ENCODE peak calls at places on chromosome 10, in five cellular contexts. N is heart left ventricle, D is uterus, U is body of pancreas, P is right lobe of liver. Q is an unnamed sample. For H3K4me1, the result is how much of the 10 kb centered on the place peaks cover.

GRCh38 chr10:29387269-29387668 is 98.4 kb downstream of the LYZL1 start:
- DNase-seq in N (no peak), D (no peak), U (no peak), P (no peak), Q (no peak)

GRCh38 chr10:64036306-64036930 is 515.2 kb downstream of the REEP3 start:
- DNase-seq in N (no peak), D (no peak), U (no peak), P (no peak), Q (no peak)

GRCh38 chr10:78972160-78972946 is 96.4 kb upstream of the ZMIZ1 start:
- DNase-seq in N (peak), D (peak), U (peak), P (peak), Q (peak)

GRCh38 chr10:23157691-23158369 is 34.3 kb upstream of the PTF1A start:
- DNase-seq in N (no peak), D (no peak), U (peak), P (no peak), Q (no peak)

GRCh38 chr10:80700760-80701444 is 163.2 kb downstream of the SH2D4B start:
- DNase-seq in N (no peak), D (no peak), U (no peak), P (peak), Q (no peak)

GRCh38 chr10:76086571-76087260 is 655.3 kb downstream of the LRMDA start:
- DNase-seq in N (no peak), D (peak), U (peak), P (peak), Q (no peak)

GRCh38 chr10:27242951-27243551 is 2.5 kb upstream of the ACBD5 start:
- DNase-seq in N (peak), D (peak), U (peak), P (peak), Q (peak)

GRCh38 chr10:91614254-91614624 is 18.6 kb downstream of the PPP1R3C start:
- DNase-seq in N (no peak), D (no peak), U (no peak), P (no peak), Q (no peak)

GRCh38 chr10:53997953-53998352 is 803.1 kb downstream of the PCDH15 start:
- DNase-seq in N (no peak), D (no peak), U (no peak), P (no peak), Q (no peak)

GRCh38 chr10:129900825-129901224 is 63.2 kb downstream of the EBF3 start:
- DNase-seq in N (no peak), D (no peak), U (no peak), P (no peak), Q (peak)

GRCh38 chr10:48773580-48773979 is 88.9 kb downstream of the WDFY4 start:
- DNase-seq in N (no peak), D (no peak), U (no peak), P (peak), Q (no peak)

GRCh38 chr10:67969875-67970274 is 85.4 kb downstream of the SIRT1 start:
- DNase-seq in N (no peak), D (no peak), U (no peak), P (no peak), Q (no peak)

GRCh38 chr10:45410807-45411606 is 37.0 kb downstream of the ALOX5 start:
- DNase-seq in N (no peak), D (no peak), U (no peak), P (no peak), Q (no peak)

GRCh38 chr10:129764901-129765663 is 199.0 kb downstream of the EBF3 start:
- DNase-seq in N (peak), D (peak), U (no peak), P (no peak), Q (no peak)

GRCh38 chr10:24382979-24383663 is 174.2 kb downstream of the KIAA1217 start:
- DNase-seq in N (no peak), D (no peak), U (no peak), P (no peak), Q (no peak)

GRCh38 chr10:114173680-114174461 is at the start of gene CCDC186:
- DNase-seq in N (peak), D (peak), U (peak), P (peak), Q (peak)
- TF ChIP-seq POLR2A in N (peak), D (peak), U (peak), P (peak), Q (peak)

GRCh38 chr10:132222726-132223125 is 36.0 kb downstream of the DPYSL4 start:
- DNase-seq in N (no peak), D (no peak), U (no peak), P (no peak), Q (no peak)
- H3K4me1 ChIP-seq in N (under half), D (under half), U (under half), P (under half), Q (under half)

DNA sequence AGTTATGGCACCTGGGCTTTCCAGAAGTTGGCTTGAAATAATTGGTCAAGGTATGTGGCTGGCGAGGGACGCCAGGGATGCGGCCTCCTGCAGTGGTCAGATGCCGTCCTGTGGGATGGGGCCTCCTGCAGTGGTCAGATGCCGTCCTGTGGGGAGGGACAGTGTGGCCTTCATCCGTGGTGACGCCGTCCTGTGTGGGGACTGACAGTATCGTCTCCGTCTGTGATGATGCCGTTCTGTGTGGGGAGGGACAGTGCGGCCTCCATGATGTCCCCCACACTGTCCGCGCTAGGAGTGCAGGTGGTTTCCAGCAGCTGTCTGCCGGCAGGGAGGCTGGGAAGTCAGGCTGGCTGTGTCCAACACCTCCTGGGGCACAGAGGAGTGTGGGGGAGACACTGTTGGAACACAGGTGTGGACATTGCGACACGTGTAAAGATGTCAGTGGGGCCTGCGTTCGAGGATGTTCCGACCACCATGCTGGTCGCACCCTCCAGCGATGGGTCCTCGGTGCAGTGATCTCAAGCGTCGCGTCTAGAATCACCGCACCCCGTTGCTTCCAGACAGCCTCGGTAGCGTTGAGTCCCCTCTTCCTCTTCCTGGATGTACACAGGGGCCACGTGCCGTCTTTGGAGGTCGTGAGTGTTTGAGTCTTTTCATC is 52.6 kb downstream of the INPP5A start:
- DNase-seq in N (no peak), D (no peak), U (no peak), P (no peak), Q (no peak)
- H3K27ac ChIP-seq in N (peak), D (no peak), U (no peak), P (peak), Q (no peak)

DNA sequence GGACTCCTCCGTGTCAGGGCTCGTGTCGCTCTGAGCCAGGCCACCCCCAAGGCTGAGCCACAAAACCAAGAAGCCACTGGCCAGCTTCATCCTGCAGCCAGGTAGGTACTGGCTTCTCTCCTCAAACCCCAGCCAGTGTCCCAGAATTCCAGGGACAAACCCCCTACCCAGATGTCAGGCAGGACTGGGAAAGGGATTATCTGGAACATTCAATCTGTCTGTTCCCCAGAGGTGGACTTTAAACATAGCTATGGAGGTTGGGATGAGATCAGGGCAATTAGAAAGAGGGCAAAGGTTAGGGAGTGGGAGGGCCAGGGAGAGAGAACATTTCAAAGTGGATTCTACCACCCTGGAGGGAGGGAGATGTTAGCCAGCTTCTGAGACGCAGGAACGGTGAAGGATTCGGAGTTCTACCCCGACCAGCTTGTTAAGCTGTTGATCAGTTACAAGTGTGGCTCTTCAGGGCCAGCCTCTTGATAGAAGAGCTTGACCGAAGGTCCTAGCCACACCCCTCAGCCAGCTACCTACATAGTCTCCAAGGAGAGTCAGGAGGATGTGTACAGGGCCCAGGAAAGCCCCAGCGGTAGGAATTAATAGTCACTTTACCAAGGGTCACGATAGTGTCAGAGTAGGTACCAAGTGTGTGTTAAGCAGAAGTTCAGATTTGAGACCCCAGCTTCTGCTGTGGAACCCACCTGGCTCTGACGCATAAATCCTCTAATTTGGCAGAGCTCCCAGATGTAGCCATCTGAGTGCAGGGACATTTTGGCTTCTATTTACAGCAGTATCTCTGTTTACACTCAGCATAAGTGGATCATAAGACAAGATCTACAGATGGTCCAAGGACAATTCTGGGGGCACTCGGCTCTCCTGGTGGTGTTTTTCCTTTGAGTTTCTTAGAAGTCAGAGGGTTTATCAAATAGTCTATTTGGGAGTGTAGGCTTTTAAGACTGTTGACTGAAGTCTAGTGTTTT is at the start of gene PLA2G12B:
- DNase-seq in N (no peak), D (no peak), U (no peak), P (peak), Q (no peak)
- TF ChIP-seq POLR2A in N (no peak), D (no peak), U (no peak), P (peak), Q (peak)

GRCh38 chr10:93098816-93099215 is 25.1 kb downstream of the CYP26A1 start:
- DNase-seq in N (no peak), D (no peak), U (no peak), P (no peak), Q (no peak)
- H3K4me1 ChIP-seq in N (under half), D (under half), U (under half), P (under half), Q (under half)

GRCh38 chr10:117483056-117483590 is 59.4 kb upstream of the EMX2 start:
- DNase-seq in N (no peak), D (no peak), U (no peak), P (no peak), Q (no peak)
- H3K27ac ChIP-seq in N (no peak), D (no peak), U (no peak), P (no peak), Q (no peak)

GRCh38 chr10:100984670-100985177 is 2.6 kb downstream of the MRPL43 start:
- DNase-seq in N (no peak), D (no peak), U (peak), P (peak), Q (peak)
- TF ChIP-seq POLR2A in N (no peak), D (no peak), U (no peak), P (no peak), Q (no peak)

DNA sequence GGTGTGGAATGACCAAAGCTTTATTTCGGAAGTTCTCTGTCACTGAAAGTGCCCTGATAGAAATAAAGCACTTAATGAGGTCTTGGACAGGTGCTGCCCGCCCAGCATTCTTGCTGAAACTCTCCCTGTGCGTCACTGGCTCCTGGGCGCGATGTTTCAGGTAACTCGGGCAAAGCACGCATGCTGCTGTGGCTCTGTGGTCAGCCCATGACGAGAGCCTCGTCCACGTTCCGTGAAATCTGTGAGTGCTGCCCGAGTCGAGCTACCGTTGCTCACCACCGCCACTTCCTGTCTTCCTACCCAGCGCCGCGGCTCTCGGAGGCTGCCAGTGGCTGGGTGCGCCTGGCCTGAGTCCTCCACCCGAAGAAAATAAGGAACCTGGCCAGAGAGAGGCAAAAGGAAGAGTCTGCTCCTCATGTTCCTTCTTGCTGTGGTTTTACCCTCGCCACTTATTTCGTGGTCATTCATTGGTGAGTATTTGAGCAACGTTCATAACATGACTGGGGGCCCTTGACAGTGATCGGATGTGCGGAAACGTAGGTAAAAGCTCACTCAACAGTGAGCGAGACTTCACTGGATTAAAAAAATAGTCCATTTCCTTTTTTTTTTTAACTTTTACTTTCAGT is 95.5 kb downstream of the MAP3K8 start:
- DNase-seq in N (peak), D (peak), U (peak), P (peak), Q (peak)
- H3K4me1 ChIP-seq in N (under half), D (under half), U (under half), P (under half), Q (under half)